ENCODE peak calls at places on chromosome 21, in seven cellular contexts. O, B, X, G, P, Q and Y are unnamed samples.

GRCh38 chr21:44378646-44379581 is 25.5 kb downstream of the TRPM2 start:
- DNase-seq in O (no peak), X (no peak), G (no peak), P (peak), Q (peak), B (no peak), Y (no peak)

GRCh38 chr21:34906401-34906800 is 142.7 kb downstream of the RUNX1 start:
- DNase-seq in X (no peak), B (no peak), G (no peak), O (no peak), Q (no peak), P (no peak), Y (no peak)

GRCh38 chr21:44511938-44512275 is 28.1 kb downstream of the KRTAP10-1 start:
- DNase-seq in P (no peak), B (no peak), Q (no peak), G (no peak), X (no peak), O (no peak), Y (no peak)

GRCh38 chr21:45334591-45335081 is 46.9 kb upstream of the POFUT2 start:
- DNase-seq in Q (no peak), P (peak), B (no peak), O (no peak), X (no peak), G (no peak), Y (no peak)

GRCh38 chr21:46161180-46161799 is 5.9 kb upstream of the FTCD start:
- DNase-seq in P (no peak), B (no peak), G (no peak), O (peak), X (no peak), Q (peak), Y (no peak)

GRCh38 chr21:37551406-37552355 is 185.1 kb downstream of the DYRK1A start:
- DNase-seq in Q (peak), O (no peak), P (peak), B (peak), X (no peak), G (no peak), Y (no peak)

GRCh38 chr21:43282358-43283120 is 113.7 kb downstream of the CRYAA start:
- DNase-seq in P (no peak), G (no peak), O (no peak), X (no peak), B (no peak), Q (peak), Y (no peak)

GRCh38 chr21:42447182-42447581 is 43.5 kb downstream of the UBASH3A start:
- DNase-seq in Q (no peak), P (no peak), B (no peak), X (no peak), O (no peak), G (no peak), Y (no peak)

GRCh38 chr21:25639922-25640670 is 1.0 kb downstream of the JAM2 start:
- DNase-seq in X (no peak), P (peak), Q (peak), O (no peak), B (peak), G (no peak), Y (no peak)

GRCh38 chr21:32770514-32771133 is 931 bp downstream of the PAXBP1 start:
- DNase-seq in Q (no peak), X (no peak), P (no peak), O (no peak), G (no peak), B (no peak), Y (no peak)

GRCh38 chr21:44054710-44055109 is 42.6 kb downstream of the TRAPPC10 start:
- DNase-seq in O (no peak), Q (no peak), B (no peak), G (peak), P (no peak), X (no peak), Y (no peak)

GRCh38 chr21:28737671-28738279 is 254.9 kb downstream of the LTN1 start:
- DNase-seq in O (no peak), Q (no peak), X (no peak), G (no peak), P (no peak), B (no peak), Y (no peak)

GRCh38 chr21:17491716-17492414 is 21.0 kb upstream of the CXADR start:
- DNase-seq in P (no peak), O (no peak), G (peak), X (no peak), Q (no peak), B (no peak), Y (no peak)

GRCh38 chr21:27505516-27505915 is 538.6 kb upstream of the ADAMTS5 start:
- DNase-seq in Q (no peak), O (no peak), X (no peak), P (no peak), G (no peak), B (no peak), Y (no peak)

GRCh38 chr21:20215959-20216358 is 782.2 kb upstream of the NCAM2 start:
- DNase-seq in P (no peak), B (no peak), O (no peak), X (no peak), Q (no peak), G (no peak), Y (no peak)

GRCh38 chr21:37758997-37759396 is 157.3 kb downstream of the KCNJ6 start:
- DNase-seq in X (no peak), G (no peak), P (peak), O (no peak), Q (peak), B (no peak), Y (no peak)

GRCh38 chr21:43203523-43204080 is 34.8 kb downstream of the CRYAA start:
- DNase-seq in X (no peak), P (peak), G (no peak), O (no peak), Q (no peak), B (no peak), Y (no peak)

GRCh38 chr21:39406065-39406464 is 39.5 kb downstream of the LCA5L start:
- DNase-seq in G (no peak), P (no peak), B (no peak), Q (no peak), O (no peak), X (no peak), Y (no peak)

GRCh38 chr21:28805885-28806284 is 186.8 kb downstream of the LTN1 start:
- DNase-seq in O (no peak), Q (no peak), X (no peak), B (peak), P (no peak), G (no peak), Y (no peak)

GRCh38 chr21:42435401-42435800 is 31.7 kb downstream of the UBASH3A start:
- DNase-seq in P (no peak), B (no peak), Q (no peak), G (no peak), O (no peak), X (no peak), Y (no peak)

GRCh38 chr21:38289697-38290096 is 32.9 kb downstream of the KCNJ15 start:
- DNase-seq in Q (peak), G (peak), O (no peak), B (no peak), X (no peak), P (no peak), Y (no peak)

GRCh38 chr21:42424848-42425602 is 21.3 kb downstream of the UBASH3A start:
- DNase-seq in G (no peak), X (peak), O (peak), P (no peak), B (no peak), Q (peak), Y (peak)

GRCh38 chr21:43209575-43210453 is 41.0 kb downstream of the CRYAA start:
- DNase-seq in Q (peak), O (no peak), B (no peak), P (peak), G (no peak), X (no peak), Y (no peak)

GRCh38 chr21:38985423-38986378 is 180.0 kb downstream of the ETS2 start:
- DNase-seq in Q (peak), P (no peak), B (peak), G (no peak), X (no peak), O (no peak), Y (peak)

GRCh38 chr21:45152265-45152746 is 77.9 kb downstream of the ADARB1 start:
- DNase-seq in B (no peak), G (no peak), O (peak), X (peak), Q (peak), P (peak), Y (peak)

GRCh38 chr21:46379691-46380090 is 55.7 kb downstream of the PCNT start:
- DNase-seq in Q (no peak), O (no peak), G (no peak), P (no peak), B (no peak), X (no peak), Y (no peak)

GRCh38 chr21:41777934-41778815 is 11.3 kb upstream of the RIPK4 start:
- DNase-seq in Q (peak), X (no peak), P (peak), B (peak), G (no peak), O (no peak), Y (no peak)

GRCh38 chr21:33824156-33824941 is 91.3 kb downstream of the ATP5PO start:
- DNase-seq in B (no peak), O (no peak), X (no peak), P (no peak), G (no peak), Q (no peak), Y (no peak)

GRCh38 chr21:38247738-38248509 is 8.9 kb upstream of the KCNJ15 start:
- DNase-seq in G (no peak), B (no peak), O (no peak), Q (no peak), P (no peak), X (no peak), Y (no peak)